ENCODE peak calls at places on chromosomes 6 and 20, in four cellular contexts. One of them, this sample, is unnamed.

GRCh38 chr6:136901212-136901784 is 20.8 kb upstream of the SLC35D3 start:
- DNase-seq in endothelial cell of umbilical vein: no peak
- DNase-seq in HepG2: no peak
- DNase-seq in A549: no peak
- DNase-seq in this sample: no peak

GRCh38 chr6:79941489-79942151 is 5.7 kb downstream of the ELOVL4 start:
- DNase-seq in endothelial cell of umbilical vein: peak; percentile 40
- DNase-seq in HepG2: no peak
- DNase-seq in A549: no peak
- DNase-seq in this sample: no peak

GRCh38 chr20:44112456-44112855 is 74.5 kb downstream of the JPH2 start:
- DNase-seq in endothelial cell of umbilical vein: no peak
- DNase-seq in HepG2: no peak
- DNase-seq in A549: no peak
- DNase-seq in this sample: no peak

GRCh38 chr6:17808609-17809008 is 101.9 kb upstream of the NUP153 start:
- DNase-seq in endothelial cell of umbilical vein: no peak
- DNase-seq in HepG2: no peak
- DNase-seq in A549: no peak
- DNase-seq in this sample: peak; percentile 49

GRCh38 chr6:736657-737446 is 43.9 kb upstream of the EXOC2 start:
- DNase-seq in endothelial cell of umbilical vein: no peak
- DNase-seq in HepG2: no peak
- DNase-seq in A549: no peak
- DNase-seq in this sample: no peak

GRCh38 chr6:20688710-20689500 is 154.6 kb downstream of the CDKAL1 start:
- DNase-seq in endothelial cell of umbilical vein: no peak
- DNase-seq in HepG2: no peak
- DNase-seq in A549: no peak
- DNase-seq in this sample: no peak

GRCh38 chr6:53335224-53335994 is 13.3 kb downstream of the ELOVL5 start:
- DNase-seq in endothelial cell of umbilical vein: no peak
- DNase-seq in HepG2: no peak
- DNase-seq in A549: no peak
- DNase-seq in this sample: no peak

GRCh38 chr20:53489528-53489927 is 104.1 kb downstream of the ZNF217 start:
- DNase-seq in endothelial cell of umbilical vein: no peak
- DNase-seq in HepG2: no peak
- DNase-seq in A549: no peak
- DNase-seq in this sample: no peak

GRCh38 chr6:87484491-87484890 is 11.7 kb downstream of the SLC35A1 start:
- DNase-seq in endothelial cell of umbilical vein: no peak
- DNase-seq in HepG2: no peak
- DNase-seq in A549: no peak
- DNase-seq in this sample: no peak

GRCh38 chr6:26124550-26125014 is 37.4 kb downstream of the HFE start:
- DNase-seq in endothelial cell of umbilical vein: no peak
- DNase-seq in HepG2: no peak
- DNase-seq in A549: no peak
- DNase-seq in this sample: no peak

GRCh38 chr6:136037246-136037884 is 185.9 kb downstream of the PDE7B start:
- DNase-seq in endothelial cell of umbilical vein: peak; percentile 81
- DNase-seq in HepG2: no peak
- DNase-seq in A549: no peak
- DNase-seq in this sample: no peak

DNA sequence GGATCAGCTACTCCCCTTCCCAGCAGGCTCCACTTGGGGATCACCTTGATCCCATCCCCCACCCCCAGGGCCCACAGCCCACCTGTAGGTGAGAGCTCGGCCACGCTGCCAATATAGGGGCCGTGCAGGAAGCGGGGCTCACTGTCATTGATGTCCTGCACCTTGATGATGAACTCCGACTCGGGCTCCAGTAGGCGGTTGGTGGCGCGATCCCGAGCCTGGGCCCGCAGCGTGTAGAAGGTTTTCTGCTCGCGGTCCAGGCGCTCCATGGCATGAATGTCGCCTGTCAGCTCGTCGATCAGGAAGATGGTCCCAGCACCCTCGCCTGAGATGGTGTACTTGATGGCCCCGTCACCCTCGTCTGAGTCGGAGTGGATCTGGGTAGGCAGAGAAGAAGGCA is 67.4 kb downstream of the CDH22 start:
- DNase-seq in endothelial cell of umbilical vein: no peak
- DNase-seq in HepG2: no peak
- DNase-seq in A549: no peak
- DNase-seq in this sample: no peak
- TF ChIP-seq CTCF in endothelial cell of umbilical vein: no peak
- TF ChIP-seq CTCF in HepG2: no peak
- TF ChIP-seq CTCF in A549: no peak
- TF ChIP-seq CTCF in this sample: no peak

GRCh38 chr6:88708197-88708744 is 255.1 kb downstream of the RNGTT start:
- DNase-seq in endothelial cell of umbilical vein: no peak
- DNase-seq in HepG2: peak; percentile 13
- DNase-seq in A549: no peak
- DNase-seq in this sample: peak; percentile 9
- TF ChIP-seq MYC in endothelial cell of umbilical vein: no peak
- TF ChIP-seq MYC in HepG2: no peak
- TF ChIP-seq MYC in A549: no peak
- TF ChIP-seq MYC in this sample: no peak

GRCh38 chr6:147872002-147872401 is 363.5 kb downstream of the SAMD5 start:
- DNase-seq in endothelial cell of umbilical vein: no peak
- DNase-seq in HepG2: no peak
- DNase-seq in A549: no peak
- DNase-seq in this sample: no peak
- TF ChIP-seq CTCF in endothelial cell of umbilical vein: no peak
- TF ChIP-seq CTCF in HepG2: no peak
- TF ChIP-seq CTCF in A549: no peak
- TF ChIP-seq CTCF in this sample: no peak

GRCh38 chr6:6494677-6495076 is 93.8 kb upstream of the LY86 start:
- DNase-seq in endothelial cell of umbilical vein: no peak
- DNase-seq in HepG2: peak; percentile 23
- DNase-seq in A549: peak; percentile 3
- DNase-seq in this sample: peak; percentile 78
- TF ChIP-seq MYC in endothelial cell of umbilical vein: no peak
- TF ChIP-seq MYC in HepG2: no peak
- TF ChIP-seq MYC in A549: no peak
- TF ChIP-seq MYC in this sample: no peak

GRCh38 chr6:144777249-144777648 is 492.1 kb downstream of the UTRN start:
- DNase-seq in endothelial cell of umbilical vein: no peak
- DNase-seq in HepG2: no peak
- DNase-seq in A549: no peak
- DNase-seq in this sample: no peak

GRCh38 chr6:144781836-144782235 is 496.7 kb downstream of the UTRN start:
- DNase-seq in endothelial cell of umbilical vein: no peak
- DNase-seq in HepG2: no peak
- DNase-seq in A549: no peak
- DNase-seq in this sample: no peak

GRCh38 chr6:144778056-144778455 is 492.9 kb downstream of the UTRN start:
- DNase-seq in endothelial cell of umbilical vein: no peak
- DNase-seq in HepG2: no peak
- DNase-seq in A549: no peak
- DNase-seq in this sample: no peak

GRCh38 chr6:144776031-144776819 is 491.1 kb downstream of the UTRN start:
- DNase-seq in endothelial cell of umbilical vein: no peak
- DNase-seq in HepG2: peak; percentile 10
- DNase-seq in A549: no peak
- DNase-seq in this sample: no peak

GRCh38 chr6:144778773-144779531 is 493.8 kb downstream of the UTRN start:
- DNase-seq in endothelial cell of umbilical vein: no peak
- DNase-seq in HepG2: no peak
- DNase-seq in A549: no peak
- DNase-seq in this sample: no peak
- TF ChIP-seq CTCF in endothelial cell of umbilical vein: no peak
- TF ChIP-seq CTCF in HepG2: peak; percentile 32
- TF ChIP-seq CTCF in A549: no peak
- TF ChIP-seq CTCF in this sample: peak; percentile 9